ENCODE peak calls at places on chromosomes 4 and X, in ten cellular contexts. N is small intestine; G is WERI-Rb-1; H is AG04450; E is suprapubic skin; Y is aorta; T is PC-3; L is GM23338; I is CD4-positive, CD25-positive, alpha-beta regulatory T cell; F is dorsolateral prefrontal cortex. M is an unnamed sample.

GRCh38 chr4:47551682-47552081 is 66.6 kb downstream of the ATP10D start:
- DNase-seq in N (no peak), G (no peak), H (no peak), E (no peak), Y (no peak), T (peak; percentile 43), L (no peak), I (no peak), F (no peak), M (no peak)

GRCh38 chrX:1153940-1154339 is 58.5 kb downstream of the CRLF2 start:
- DNase-seq in N (no peak), G (no peak), H (no peak), E (no peak), Y (no peak), T (peak; percentile 37), L (no peak), I (no peak), F (no peak), M (no peak)

GRCh38 chr4:107408968-107409367 is 311.1 kb downstream of the PAPSS1 start:
- DNase-seq in N (no peak), G (no peak), H (no peak), E (no peak), Y (no peak), T (no peak), L (no peak), I (no peak), F (no peak), M (no peak)

GRCh38 chr4:53633608-53634007 is 42.3 kb upstream of the LNX1 start:
- DNase-seq in N (no peak), G (no peak), H (no peak), E (no peak), Y (no peak), T (no peak), L (no peak), I (no peak), F (no peak), M (no peak)

GRCh38 chr4:103095080-103095479 is 4.6 kb downstream of the BDH2 start:
- DNase-seq in N (peak; percentile 72), G (no peak), H (no peak), E (no peak), Y (no peak), T (no peak), L (no peak), I (no peak), F (no peak), M (no peak)

GRCh38 chrX:68018248-68019203 is 414.8 kb downstream of the OPHN1 start:
- DNase-seq in N (no peak), G (peak; percentile 37), H (no peak), E (no peak), Y (no peak), T (peak; percentile 44), L (peak; percentile 68), I (peak; percentile 8), F (no peak), M (no peak)

GRCh38 chr4:25865586-25865985 is 2.8 kb upstream of the SEL1L3 start:
- DNase-seq in N (peak; percentile 99), G (no peak), H (no peak), E (no peak), Y (no peak), T (peak; percentile 77), L (peak; percentile 68), I (no peak), F (no peak), M (peak; percentile 92)

GRCh38 chr4:108043536-108043935 is 53.8 kb downstream of the HADH start:
- DNase-seq in N (no peak), G (no peak), H (no peak), E (no peak), Y (no peak), T (no peak), L (peak; percentile 16), I (no peak), F (no peak), M (no peak)

GRCh38 chrX:71637848-71638247 is 19.5 kb upstream of the CXCR3 start:
- DNase-seq in N (no peak), G (no peak), H (no peak), E (no peak), Y (no peak), T (peak; percentile 51), L (no peak), I (peak; percentile 50), F (no peak), M (no peak)

GRCh38 chr4:186931519-186931918 is 207.9 kb upstream of the FAT1 start:
- DNase-seq in N (no peak), G (no peak), H (no peak), E (no peak), Y (no peak), T (peak; percentile 62), L (no peak), I (no peak), F (no peak), M (no peak)

GRCh38 chrX:130125090-130125489 is 14.8 kb upstream of the ELF4 start:
- DNase-seq in N (no peak), G (no peak), H (no peak), E (peak; percentile 81), Y (no peak), T (no peak), L (no peak), I (no peak), F (no peak), M (no peak)

GRCh38 chr4:110702326-110702725 is 79.4 kb upstream of the PITX2 start:
- DNase-seq in N (no peak), G (no peak), H (no peak), E (no peak), Y (no peak), T (no peak), L (peak; percentile 27), I (no peak), F (no peak), M (no peak)

DNA sequence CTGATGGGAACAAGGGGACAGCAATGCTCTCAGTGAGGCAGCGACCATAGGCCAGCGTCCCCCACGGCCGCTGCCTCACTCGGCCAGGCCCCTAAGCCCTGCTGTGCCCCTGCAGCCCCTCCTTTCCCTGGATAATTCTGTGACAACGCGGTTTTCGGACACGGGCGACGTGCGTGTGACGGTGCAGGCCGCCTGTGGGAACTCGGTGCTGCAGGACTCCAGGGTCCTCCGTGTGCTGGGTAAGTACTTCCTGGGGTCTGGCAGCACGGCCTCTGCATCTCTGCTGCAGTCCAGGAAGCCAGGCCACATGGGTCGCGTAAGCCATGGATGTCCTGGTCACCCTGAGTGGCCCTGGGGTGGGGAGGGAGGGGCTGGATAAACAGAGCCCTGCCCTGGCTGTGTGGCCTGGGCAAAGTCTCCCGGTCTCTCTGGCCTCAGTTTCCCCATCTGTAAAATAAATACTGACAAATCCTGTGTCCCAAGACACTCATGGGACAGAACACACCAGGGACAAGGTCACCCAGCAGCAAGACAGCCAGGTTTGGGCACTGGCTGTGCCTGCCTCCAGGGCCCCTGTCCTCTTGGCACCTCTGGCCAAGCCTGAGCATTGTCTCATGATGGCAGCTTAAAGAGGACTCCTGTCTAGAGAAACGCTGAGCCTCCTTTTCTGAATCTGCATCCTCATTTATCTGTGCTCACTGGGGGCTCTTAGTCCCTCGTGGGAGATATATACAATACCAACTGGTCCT is 212.8 kb downstream of the AFAP1 start:
- DNase-seq in N (no peak), G (no peak), H (no peak), E (no peak), Y (no peak), T (no peak), L (no peak), I (no peak), F (no peak), M (no peak)
- H3K27ac ChIP-seq in N (no peak overlapping the region), G (no peak overlapping the region), H (no peak overlapping the region), E (no peak overlapping the region), Y (no peak overlapping the region), T (no peak overlapping the region), L (no peak overlapping the region), I (no peak overlapping the region), F (no peak overlapping the region), M (no peak overlapping the region)

GRCh38 chrX:101219840-101220191 is 230 bp downstream of the DRP2 start:
- DNase-seq in N (no peak), G (no peak), H (no peak), E (no peak), Y (no peak), T (no peak), L (no peak), I (no peak), F (no peak), M (no peak)
- H3K4me3 ChIP-seq in N (no peak overlapping the region), G (no peak overlapping the region), H (peak overlapping the region; percentile 51), E (no peak overlapping the region), Y (no peak overlapping the region), T (no peak overlapping the region), L (no peak overlapping the region), I (no peak overlapping the region), F (no peak overlapping the region), M (no peak overlapping the region)

DNA sequence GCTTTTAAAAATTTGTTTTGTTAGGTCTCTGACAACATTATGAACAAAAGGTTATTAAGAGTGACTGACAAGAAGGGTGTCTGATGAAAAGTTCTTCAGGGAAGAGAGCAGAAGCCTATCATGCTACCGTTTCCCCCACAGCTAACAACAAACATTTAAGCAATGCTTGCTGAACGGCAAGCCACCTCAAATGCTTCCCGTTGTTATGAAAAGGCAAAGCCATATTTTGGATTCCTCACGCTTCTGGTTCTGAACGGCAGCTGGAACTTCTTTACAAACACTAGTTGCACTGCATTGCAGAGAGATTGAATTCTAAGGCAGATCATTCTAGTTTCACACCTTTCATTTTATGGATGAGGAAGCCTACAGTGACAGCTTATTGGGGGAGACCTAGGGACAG is 48.6 kb upstream of the NAP1L5 start:
- DNase-seq in N (no peak), G (no peak), H (no peak), E (no peak), Y (no peak), T (no peak), L (peak; percentile 35), I (no peak), F (no peak), M (no peak)
- H3K27ac ChIP-seq in N (no peak overlapping the region), G (no peak overlapping the region), H (no peak overlapping the region), E (no peak overlapping the region), Y (no peak overlapping the region), T (no peak overlapping the region), L (peak overlapping the region; percentile 16), I (no peak overlapping the region), F (peak overlapping the region; percentile 85), M (no peak overlapping the region)

GRCh38 chr4:7558436-7558835 is 123.7 kb upstream of the PSAPL1 start:
- DNase-seq in N (no peak), G (no peak), H (no peak), E (no peak), Y (peak; percentile 31), T (no peak), L (no peak), I (no peak), F (no peak), M (no peak)

GRCh38 chr4:7559316-7559715 is 124.6 kb upstream of the PSAPL1 start:
- DNase-seq in N (no peak), G (no peak), H (no peak), E (no peak), Y (no peak), T (no peak), L (no peak), I (no peak), F (no peak), M (no peak)

GRCh38 chr4:7557447-7557846 is 122.7 kb upstream of the PSAPL1 start:
- DNase-seq in N (no peak), G (no peak), H (peak; percentile 27), E (no peak), Y (no peak), T (peak; percentile 84), L (no peak), I (no peak), F (no peak), M (peak; percentile 24)

GRCh38 chr4:7554885-7555284 is 120.2 kb upstream of the PSAPL1 start:
- DNase-seq in N (no peak), G (no peak), H (no peak), E (no peak), Y (peak; percentile 13), T (peak; percentile 3), L (peak; percentile 40), I (no peak), F (no peak), M (no peak)

GRCh38 chr4:7556558-7556957 is 121.8 kb upstream of the PSAPL1 start:
- DNase-seq in N (no peak), G (no peak), H (no peak), E (no peak), Y (no peak), T (no peak), L (no peak), I (no peak), F (no peak), M (no peak)
- H3K4me3 ChIP-seq in N (no peak overlapping the region), G (no peak overlapping the region), H (no peak overlapping the region), E (no peak overlapping the region), Y (no peak overlapping the region), T (no peak overlapping the region), L (no peak overlapping the region), I (no peak overlapping the region), F (no peak overlapping the region), M (no peak overlapping the region)